ENCODE peak calls at places on chromosomes 12 and 14, in nine cellular contexts. One of them, this sample, is unnamed.

GRCh38 chr14:61430066-61430757 is 108.8 kb downstream of the PRKCH start:
- DNase-seq in tibial nerve: no peak
- DNase-seq in psoas muscle: no peak
- DNase-seq in PC-3: peak
- DNase-seq in upper lobe of right lung: no peak
- DNase-seq in hepatocyte: no peak
- DNase-seq in AG04450: no peak
- DNase-seq in lung: no peak
- DNase-seq in esophagus squamous epithelium: no peak
- DNase-seq in this sample: no peak

GRCh38 chr12:212799-213526 is 994 bp downstream of the SLC6A12 start:
- DNase-seq in tibial nerve: peak
- DNase-seq in psoas muscle: no peak
- DNase-seq in PC-3: no peak
- DNase-seq in upper lobe of right lung: no peak
- DNase-seq in hepatocyte: peak
- DNase-seq in AG04450: no peak
- DNase-seq in lung: no peak
- DNase-seq in esophagus squamous epithelium: no peak
- DNase-seq in this sample: no peak

GRCh38 chr14:99902925-99903324 is 109.7 kb downstream of the EML1 start:
- DNase-seq in tibial nerve: no peak
- DNase-seq in psoas muscle: no peak
- DNase-seq in PC-3: no peak
- DNase-seq in upper lobe of right lung: no peak
- DNase-seq in hepatocyte: no peak
- DNase-seq in AG04450: no peak
- DNase-seq in lung: no peak
- DNase-seq in esophagus squamous epithelium: no peak
- DNase-seq in this sample: no peak

GRCh38 chr12:115916910-115917668 is 360.4 kb downstream of the MED13L start:
- DNase-seq in tibial nerve: peak
- DNase-seq in psoas muscle: peak
- DNase-seq in PC-3: peak
- DNase-seq in upper lobe of right lung: peak
- DNase-seq in hepatocyte: peak
- DNase-seq in AG04450: no peak
- DNase-seq in lung: peak
- DNase-seq in esophagus squamous epithelium: no peak
- DNase-seq in this sample: peak

GRCh38 chr14:68146812-68147211 is 327.2 kb downstream of the RAD51B start:
- DNase-seq in tibial nerve: peak
- DNase-seq in psoas muscle: no peak
- DNase-seq in PC-3: peak
- DNase-seq in upper lobe of right lung: no peak
- DNase-seq in hepatocyte: peak
- DNase-seq in AG04450: peak
- DNase-seq in lung: peak
- DNase-seq in esophagus squamous epithelium: no peak
- DNase-seq in this sample: no peak

GRCh38 chr12:29023436-29024076 is 125.5 kb upstream of the FAR2 start:
- DNase-seq in tibial nerve: no peak
- DNase-seq in psoas muscle: no peak
- DNase-seq in PC-3: no peak
- DNase-seq in upper lobe of right lung: no peak
- DNase-seq in hepatocyte: no peak
- DNase-seq in AG04450: no peak
- DNase-seq in lung: no peak
- DNase-seq in esophagus squamous epithelium: no peak
- DNase-seq in this sample: no peak

GRCh38 chr14:102085503-102085902 is 1.3 kb downstream of the HSP90AA1 start:
- DNase-seq in tibial nerve: no peak
- DNase-seq in psoas muscle: no peak
- DNase-seq in PC-3: peak
- DNase-seq in upper lobe of right lung: peak
- DNase-seq in hepatocyte: no peak
- DNase-seq in AG04450: no peak
- DNase-seq in lung: no peak
- DNase-seq in esophagus squamous epithelium: no peak
- DNase-seq in this sample: no peak

GRCh38 chr12:111503116-111503515 is 96.0 kb downstream of the ATXN2 start:
- DNase-seq in tibial nerve: no peak
- DNase-seq in psoas muscle: no peak
- DNase-seq in PC-3: no peak
- DNase-seq in upper lobe of right lung: no peak
- DNase-seq in hepatocyte: no peak
- DNase-seq in AG04450: peak
- DNase-seq in lung: no peak
- DNase-seq in esophagus squamous epithelium: no peak
- DNase-seq in this sample: no peak

GRCh38 chr12:8829128-8829524 is 6.7 kb downstream of the A2ML1 start:
- DNase-seq in tibial nerve: no peak
- DNase-seq in psoas muscle: no peak
- DNase-seq in PC-3: peak
- DNase-seq in upper lobe of right lung: no peak
- DNase-seq in hepatocyte: peak
- DNase-seq in AG04450: no peak
- DNase-seq in lung: no peak
- DNase-seq in esophagus squamous epithelium: no peak
- DNase-seq in this sample: no peak

GRCh38 chr12:54564768-54565167 is 15.4 kb downstream of the PDE1B start:
- DNase-seq in tibial nerve: no peak
- DNase-seq in psoas muscle: no peak
- DNase-seq in PC-3: no peak
- DNase-seq in upper lobe of right lung: no peak
- DNase-seq in hepatocyte: no peak
- DNase-seq in AG04450: no peak
- DNase-seq in lung: no peak
- DNase-seq in esophagus squamous epithelium: no peak
- DNase-seq in this sample: no peak

GRCh38 chr12:107360472-107360871 is 267.1 kb upstream of the CRY1 start:
- DNase-seq in tibial nerve: no peak
- DNase-seq in psoas muscle: no peak
- DNase-seq in PC-3: no peak
- DNase-seq in upper lobe of right lung: no peak
- DNase-seq in hepatocyte: no peak
- DNase-seq in AG04450: no peak
- DNase-seq in lung: no peak
- DNase-seq in esophagus squamous epithelium: no peak
- DNase-seq in this sample: no peak

GRCh38 chr12:26271024-26271423 is 75.7 kb downstream of the SSPN start:
- DNase-seq in tibial nerve: no peak
- DNase-seq in psoas muscle: no peak
- DNase-seq in PC-3: no peak
- DNase-seq in upper lobe of right lung: no peak
- DNase-seq in hepatocyte: no peak
- DNase-seq in AG04450: no peak
- DNase-seq in lung: no peak
- DNase-seq in esophagus squamous epithelium: no peak
- DNase-seq in this sample: no peak

DNA sequence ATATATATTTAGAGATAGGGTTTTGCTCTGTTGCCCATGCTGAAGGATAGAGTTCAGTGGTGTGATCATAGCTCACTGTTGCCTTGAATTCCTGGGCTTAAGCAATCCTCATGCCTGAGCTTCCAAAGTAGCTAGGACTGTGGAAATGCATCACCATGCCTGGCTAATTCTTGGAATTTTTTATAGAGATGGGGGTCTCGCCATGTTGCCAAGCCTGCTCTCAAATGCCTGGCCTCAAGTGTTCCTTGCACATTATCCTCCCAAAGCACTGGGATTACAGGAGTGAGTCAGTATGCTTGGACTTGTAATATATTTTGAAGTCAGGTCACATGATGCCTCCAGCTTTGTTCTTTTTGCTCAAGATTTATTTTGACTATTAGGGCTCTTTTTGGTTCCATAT is 178.0 kb downstream of the RPAP3 start:
- DNase-seq in tibial nerve: no peak
- DNase-seq in psoas muscle: no peak
- DNase-seq in PC-3: no peak
- DNase-seq in upper lobe of right lung: no peak
- DNase-seq in hepatocyte: peak
- DNase-seq in AG04450: no peak
- DNase-seq in lung: no peak
- DNase-seq in esophagus squamous epithelium: no peak
- DNase-seq in this sample: no peak
- H3K4me3 ChIP-seq in tibial nerve: no peak
- H3K4me3 ChIP-seq in psoas muscle: no peak
- H3K4me3 ChIP-seq in PC-3: no peak
- H3K4me3 ChIP-seq in upper lobe of right lung: no peak
- H3K4me3 ChIP-seq in hepatocyte: no peak
- H3K4me3 ChIP-seq in AG04450: no peak
- H3K4me3 ChIP-seq in lung: no peak
- H3K4me3 ChIP-seq in esophagus squamous epithelium: no peak
- H3K4me3 ChIP-seq in this sample: no peak

GRCh38 chr14:103880334-103880985 is 33.1 kb upstream of the PPP1R13B start:
- DNase-seq in tibial nerve: peak
- DNase-seq in psoas muscle: peak
- DNase-seq in PC-3: peak
- DNase-seq in upper lobe of right lung: peak
- DNase-seq in hepatocyte: peak
- DNase-seq in AG04450: no peak
- DNase-seq in lung: peak
- DNase-seq in esophagus squamous epithelium: no peak
- DNase-seq in this sample: peak
- H3K27ac ChIP-seq in tibial nerve: peak
- H3K27ac ChIP-seq in psoas muscle: no peak
- H3K27ac ChIP-seq in PC-3: peak
- H3K27ac ChIP-seq in upper lobe of right lung: peak
- H3K27ac ChIP-seq in hepatocyte: peak
- H3K27ac ChIP-seq in AG04450: no peak
- H3K27ac ChIP-seq in lung: peak
- H3K27ac ChIP-seq in esophagus squamous epithelium: peak
- H3K27ac ChIP-seq in this sample: no peak

GRCh38 chr12:50400638-50401382 is at the start of gene LARP4:
- DNase-seq in tibial nerve: peak
- DNase-seq in psoas muscle: peak
- DNase-seq in PC-3: peak
- DNase-seq in upper lobe of right lung: peak
- DNase-seq in hepatocyte: peak
- DNase-seq in AG04450: peak
- DNase-seq in lung: peak
- DNase-seq in esophagus squamous epithelium: peak
- DNase-seq in this sample: peak

GRCh38 chr12:50401383-50402155 is 884 bp downstream of the LARP4 start:
- DNase-seq in tibial nerve: peak
- DNase-seq in psoas muscle: no peak
- DNase-seq in PC-3: peak
- DNase-seq in upper lobe of right lung: no peak
- DNase-seq in hepatocyte: peak
- DNase-seq in AG04450: no peak
- DNase-seq in lung: no peak
- DNase-seq in esophagus squamous epithelium: no peak
- DNase-seq in this sample: no peak

GRCh38 chr12:50398931-50399330 is 1.8 kb upstream of the LARP4 start:
- DNase-seq in tibial nerve: no peak
- DNase-seq in psoas muscle: no peak
- DNase-seq in PC-3: no peak
- DNase-seq in upper lobe of right lung: no peak
- DNase-seq in hepatocyte: no peak
- DNase-seq in AG04450: no peak
- DNase-seq in lung: no peak
- DNase-seq in esophagus squamous epithelium: no peak
- DNase-seq in this sample: no peak

GRCh38 chr12:50402270-50403000 is 1.8 kb downstream of the LARP4 start:
- DNase-seq in tibial nerve: no peak
- DNase-seq in psoas muscle: no peak
- DNase-seq in PC-3: peak
- DNase-seq in upper lobe of right lung: no peak
- DNase-seq in hepatocyte: no peak
- DNase-seq in AG04450: no peak
- DNase-seq in lung: no peak
- DNase-seq in esophagus squamous epithelium: no peak
- DNase-seq in this sample: no peak

DNA sequence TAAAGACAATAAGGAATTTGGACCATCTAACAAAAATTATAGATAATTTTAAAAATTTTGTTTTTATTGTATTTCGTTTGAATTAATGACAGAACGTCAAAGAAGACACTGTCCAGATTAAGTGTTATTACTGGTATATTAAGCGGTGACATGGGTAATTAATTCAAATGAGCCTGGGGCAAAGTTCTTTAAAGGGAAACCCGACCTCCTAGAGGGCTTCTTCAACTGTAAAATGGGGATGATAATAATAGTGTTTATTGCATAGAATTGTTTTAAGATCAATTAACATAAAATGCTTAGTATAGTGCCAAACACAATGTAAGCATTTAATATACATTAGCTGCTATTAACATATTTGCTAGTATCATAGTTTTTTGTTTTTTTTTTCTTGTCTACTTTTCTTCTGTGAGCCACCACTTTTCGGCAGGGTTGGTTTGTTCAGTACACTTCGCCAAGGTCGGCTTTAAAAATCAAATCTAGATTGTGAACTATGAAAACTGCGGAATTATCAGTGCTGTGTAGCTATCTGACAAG is 514 bp upstream of the LARP4 start:
- DNase-seq in tibial nerve: no peak
- DNase-seq in psoas muscle: no peak
- DNase-seq in PC-3: peak
- DNase-seq in upper lobe of right lung: no peak
- DNase-seq in hepatocyte: no peak
- DNase-seq in AG04450: no peak
- DNase-seq in lung: no peak
- DNase-seq in esophagus squamous epithelium: no peak
- DNase-seq in this sample: no peak
- H3K4me3 ChIP-seq in tibial nerve: peak
- H3K4me3 ChIP-seq in psoas muscle: peak
- H3K4me3 ChIP-seq in PC-3: peak
- H3K4me3 ChIP-seq in upper lobe of right lung: peak
- H3K4me3 ChIP-seq in hepatocyte: peak
- H3K4me3 ChIP-seq in AG04450: peak
- H3K4me3 ChIP-seq in lung: peak
- H3K4me3 ChIP-seq in esophagus squamous epithelium: peak
- H3K4me3 ChIP-seq in this sample: peak

DNA sequence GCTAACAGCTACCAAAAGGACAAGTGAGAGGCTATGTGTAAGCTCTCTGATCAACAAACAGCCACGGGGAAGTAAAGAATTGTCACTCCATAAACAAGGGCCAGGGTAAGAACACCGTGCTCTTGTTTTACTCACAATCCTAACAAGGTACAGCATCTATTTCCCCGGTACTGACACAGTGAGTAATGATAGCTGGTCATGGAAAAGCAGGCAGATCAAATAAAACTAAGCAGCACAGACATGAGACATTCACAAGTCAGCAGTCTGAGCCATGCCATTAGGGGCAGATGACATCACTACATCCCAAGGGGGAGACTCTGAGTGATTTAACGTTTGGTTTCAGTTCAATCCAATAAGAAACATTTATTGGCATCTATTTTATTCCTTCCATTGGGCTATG is 54.4 kb downstream of the ARL6IP4 start:
- DNase-seq in tibial nerve: no peak
- DNase-seq in psoas muscle: no peak
- DNase-seq in PC-3: peak
- DNase-seq in upper lobe of right lung: no peak
- DNase-seq in hepatocyte: no peak
- DNase-seq in AG04450: no peak
- DNase-seq in lung: no peak
- DNase-seq in esophagus squamous epithelium: no peak
- DNase-seq in this sample: no peak
- H3K27ac ChIP-seq in tibial nerve: no peak
- H3K27ac ChIP-seq in psoas muscle: no peak
- H3K27ac ChIP-seq in PC-3: peak
- H3K27ac ChIP-seq in upper lobe of right lung: no peak
- H3K27ac ChIP-seq in hepatocyte: no peak
- H3K27ac ChIP-seq in AG04450: no peak
- H3K27ac ChIP-seq in lung: no peak
- H3K27ac ChIP-seq in esophagus squamous epithelium: no peak
- H3K27ac ChIP-seq in this sample: no peak

This sample was measured in CD8-positive, alpha-beta T cell.